ENCODE peak calls at places on chromosomes 13 and 19, in five cellular contexts. F, U, L, P and A are unnamed samples.

GRCh38 chr13:81762449-81762848 is 1421.5 kb upstream of the SPRY2 start:
- DNase-seq in U (no peak), L (no peak), F (no peak), P (no peak), A (no peak)

GRCh38 chr13:103638706-103639105 is 572.5 kb upstream of the SLC10A2 start:
- DNase-seq in F (no peak), L (no peak), U (no peak), P (no peak), A (no peak)

GRCh38 chr19:6087074-6087506 is 23.2 kb downstream of the RFX2 start:
- DNase-seq in P (no peak), L (no peak), F (no peak), U (no peak), A (no peak)

GRCh38 chr13:45200701-45201230 is at the start of gene KCTD4:
- DNase-seq in L (no peak), F (no peak), U (no peak), P (no peak), A (no peak)

GRCh38 chr13:96297360-96297759 is 207.5 kb downstream of the HS6ST3 start:
- DNase-seq in U (no peak), L (no peak), F (no peak), P (no peak), A (no peak)

GRCh38 chr13:106083620-106084350 is 451.7 kb downstream of the EFNB2 start:
- DNase-seq in L (no peak), U (no peak), F (no peak), P (no peak), A (no peak)

GRCh38 chr19:5785423-5785822 is 877 bp upstream of the PRR22 start:
- DNase-seq in U (no peak), L (no peak), F (no peak), P (no peak), A (no peak)

GRCh38 chr13:41465215-41465907 is 8.0 kb downstream of the RGCC start:
- DNase-seq in U (peak), F (peak), P (peak), L (peak), A (peak)

GRCh38 chr13:98738213-98738612 is 14.3 kb downstream of the SLC15A1 start:
- DNase-seq in F (no peak), U (no peak), P (no peak), L (no peak), A (no peak)

GRCh38 chr19:30696514-30696913 is 324.3 kb downstream of the ZNF536 start:
- DNase-seq in L (no peak), U (no peak), F (no peak), P (no peak), A (no peak)

GRCh38 chr13:45747071-45747470 is 45.0 kb downstream of the CBY2 start:
- DNase-seq in U (no peak), P (no peak), L (no peak), F (no peak), A (no peak)

GRCh38 chr19:31908486-31909255 is 436.7 kb upstream of the ZNF507 start:
- DNase-seq in F (no peak), P (no peak), U (no peak), L (no peak), A (no peak)

GRCh38 chr13:47829684-47830083 is 171.4 kb downstream of the SUCLA2 start:
- DNase-seq in U (no peak), L (no peak), P (no peak), F (no peak), A (peak)

GRCh38 chr13:30053904-30054303 is 203.5 kb upstream of the UBL3 start:
- DNase-seq in P (no peak), F (no peak), U (no peak), L (no peak), A (no peak)

GRCh38 chr19:58261968-58262921 is 16.5 kb upstream of the ZNF8 start:
- DNase-seq in F (no peak), U (no peak), L (no peak), P (no peak), A (no peak)

GRCh38 chr19:44685877-44686276 is 13.1 kb upstream of the CEACAM16 start:
- DNase-seq in U (peak), P (no peak), L (no peak), F (no peak), A (no peak)

GRCh38 chr13:114047358-114047881 is 73.5 kb upstream of the C13orf46 start:
- DNase-seq in L (peak), F (no peak), U (no peak), P (no peak), A (no peak)

GRCh38 chr19:15075801-15076200 is 6.2 kb upstream of the OR1I1 start:
- DNase-seq in U (no peak), L (no peak), F (no peak), P (no peak), A (no peak)

GRCh38 chr13:26735677-26736076 is 24.9 kb downstream of the GPR12 start:
- DNase-seq in L (no peak), P (no peak), F (no peak), U (no peak), A (no peak)

GRCh38 chr19:50311723-50312635 is 17.2 kb downstream of the KCNC3 start:
- DNase-seq in P (no peak), U (no peak), L (no peak), F (no peak), A (no peak)

GRCh38 chr13:110337287-110337686 is 30.2 kb downstream of the COL4A2 start:
- DNase-seq in L (no peak), P (no peak), U (no peak), F (no peak), A (no peak)
- H3K4me3 ChIP-seq in L (no peak), P (no peak), U (no peak), F (no peak), A (no peak)

GRCh38 chr13:94761407-94761806 is 49.1 kb upstream of the SOX21 start:
- DNase-seq in P (no peak), L (no peak), F (no peak), U (no peak), A (no peak)

GRCh38 chr13:94764576-94765321 is 52.4 kb upstream of the SOX21 start:
- DNase-seq in F (no peak), L (no peak), U (no peak), P (no peak), A (no peak)

GRCh38 chr13:94765814-94766213 is 53.5 kb upstream of the SOX21 start:
- DNase-seq in P (no peak), L (no peak), U (no peak), F (no peak), A (no peak)
- H3K4me3 ChIP-seq in P (no peak), L (no peak), U (no peak), F (no peak), A (no peak)

GRCh38 chr13:93361703-93362102 is 135.1 kb downstream of the GPC6 start:
- DNase-seq in P (no peak), U (no peak), L (no peak), F (no peak), A (no peak)
- H3K4me3 ChIP-seq in P (no peak), U (no peak), L (no peak), F (no peak), A (no peak)

DNA sequence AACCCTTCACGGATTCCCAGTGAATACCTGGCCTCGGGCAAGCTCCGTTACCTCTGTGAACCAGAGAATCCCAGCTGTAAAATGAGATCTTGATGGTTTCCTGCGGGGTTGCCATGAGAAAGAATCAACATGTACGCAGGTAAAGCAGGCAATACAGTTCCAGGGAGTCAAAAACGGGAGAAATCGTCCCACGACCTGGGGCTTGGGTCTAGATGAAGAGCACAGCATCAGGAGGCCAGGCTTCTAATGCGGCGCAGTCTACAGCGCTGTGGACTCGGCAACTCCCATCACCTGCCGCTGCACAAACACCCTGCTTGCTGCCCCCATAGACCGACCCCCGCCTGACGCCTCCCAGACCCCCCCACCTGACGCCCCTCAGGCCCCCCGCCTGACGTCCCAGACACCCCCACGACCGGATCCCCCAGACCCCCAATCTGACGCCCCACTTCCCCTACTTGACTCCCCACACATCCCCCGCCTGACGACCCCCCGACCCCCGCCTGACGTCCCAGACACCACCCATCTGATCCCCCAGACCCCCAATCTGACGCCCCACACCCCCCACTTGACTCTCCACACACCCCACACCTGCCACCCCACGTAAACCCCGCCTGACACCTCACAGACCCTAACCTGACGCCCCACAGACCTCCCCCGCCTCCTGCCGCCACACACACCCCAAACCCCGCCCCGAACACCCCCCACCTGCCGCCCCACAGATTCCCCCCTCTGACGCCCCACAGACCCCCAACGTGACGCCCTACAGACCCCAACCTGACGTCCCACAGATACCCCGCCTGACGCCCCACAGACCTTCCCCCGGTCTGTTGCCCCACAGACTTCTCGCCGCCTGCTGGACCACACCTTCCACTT is 589 bp downstream of the LIG4 start:
- DNase-seq in U (no peak), F (no peak), P (no peak), L (no peak), A (no peak)
- H3K4me3 ChIP-seq in U (peak), F (peak), P (peak), L (peak), A (peak)

DNA sequence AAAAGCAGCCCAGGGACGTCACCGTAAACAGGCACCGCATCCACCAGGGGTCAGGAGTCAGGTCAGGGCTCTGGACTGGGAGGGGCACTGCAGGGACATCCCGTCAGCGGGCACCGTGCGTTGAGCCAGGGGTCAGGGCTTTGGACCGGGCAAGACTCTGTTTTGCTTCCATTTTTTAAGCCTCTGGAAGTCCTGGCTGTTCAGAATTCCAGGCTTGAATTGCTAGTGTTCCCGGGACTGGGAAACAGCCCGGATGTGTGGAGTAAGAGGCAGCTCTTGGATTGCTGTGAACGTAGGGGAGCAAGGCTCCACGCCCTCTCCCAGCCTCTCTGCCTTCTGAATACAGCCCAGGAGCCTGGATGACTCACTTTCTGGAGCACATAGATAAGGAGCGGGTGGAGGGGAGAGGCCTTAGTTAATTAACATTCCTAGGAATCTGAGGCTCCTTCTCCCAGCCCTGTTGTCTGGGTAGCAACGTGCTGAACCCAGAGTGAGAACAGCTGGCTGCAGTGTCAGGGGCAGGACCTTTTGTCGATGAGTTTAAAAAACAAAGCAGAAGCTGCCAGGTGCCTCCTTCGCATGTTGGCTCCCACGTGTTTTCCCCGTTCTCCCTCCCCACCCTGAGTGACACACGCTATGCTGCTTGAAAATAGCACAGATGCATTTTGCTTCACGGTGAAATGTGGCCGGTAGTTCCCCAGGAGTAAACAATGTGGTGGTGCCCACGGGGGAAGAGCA is 21.9 kb downstream of the ATP11A start:
- DNase-seq in U (peak), L (peak), P (peak), F (peak), A (peak)
- H3K4me3 ChIP-seq in U (peak), L (peak), P (peak), F (peak), A (peak)

GRCh38 chr19:29113838-29114237 is 99.1 kb downstream of the UQCRFS1 start:
- DNase-seq in L (no peak), P (no peak), F (no peak), U (no peak), A (no peak)

GRCh38 chr19:29118384-29118783 is 94.6 kb downstream of the UQCRFS1 start:
- DNase-seq in F (no peak), L (no peak), U (no peak), P (no peak), A (no peak)

GRCh38 chr19:29117926-29118325 is 95.0 kb downstream of the UQCRFS1 start:
- DNase-seq in L (no peak), F (no peak), U (no peak), P (no peak), A (no peak)

GRCh38 chr19:29111581-29111980 is 101.4 kb downstream of the UQCRFS1 start:
- DNase-seq in L (no peak), F (no peak), U (no peak), P (no peak), A (no peak)

DNA sequence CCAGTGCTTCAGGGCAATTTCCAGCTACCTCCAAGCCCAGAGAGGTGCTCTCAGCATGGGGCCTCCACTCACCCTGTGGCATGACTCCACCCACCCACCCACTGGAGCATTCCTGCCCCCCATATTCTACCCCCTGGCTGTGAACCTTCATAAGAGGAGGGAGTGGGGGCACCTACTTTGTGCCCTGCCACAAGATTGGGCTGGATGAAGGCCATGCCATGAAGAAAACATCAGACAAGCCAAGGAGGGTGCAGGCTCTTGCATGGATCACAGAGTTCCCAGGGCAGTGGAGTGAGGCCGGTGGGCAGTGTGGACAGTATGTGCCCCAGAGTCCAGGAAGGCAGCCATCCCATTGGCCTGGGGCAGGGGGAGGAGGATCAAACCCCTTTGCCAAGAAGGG is 97.8 kb downstream of the UQCRFS1 start:
- DNase-seq in U (no peak), F (no peak), P (no peak), L (no peak), A (no peak)
- H3K4me3 ChIP-seq in U (no peak), F (no peak), P (no peak), L (no peak), A (no peak)

GRCh38 chr19:36256853-36257511 is 42.1 kb downstream of the ZNF146 start:
- DNase-seq in F (no peak), P (no peak), U (no peak), L (no peak), A (no peak)
- H3K4me3 ChIP-seq in F (peak), P (peak), U (peak), L (peak), A (peak)

DNA sequence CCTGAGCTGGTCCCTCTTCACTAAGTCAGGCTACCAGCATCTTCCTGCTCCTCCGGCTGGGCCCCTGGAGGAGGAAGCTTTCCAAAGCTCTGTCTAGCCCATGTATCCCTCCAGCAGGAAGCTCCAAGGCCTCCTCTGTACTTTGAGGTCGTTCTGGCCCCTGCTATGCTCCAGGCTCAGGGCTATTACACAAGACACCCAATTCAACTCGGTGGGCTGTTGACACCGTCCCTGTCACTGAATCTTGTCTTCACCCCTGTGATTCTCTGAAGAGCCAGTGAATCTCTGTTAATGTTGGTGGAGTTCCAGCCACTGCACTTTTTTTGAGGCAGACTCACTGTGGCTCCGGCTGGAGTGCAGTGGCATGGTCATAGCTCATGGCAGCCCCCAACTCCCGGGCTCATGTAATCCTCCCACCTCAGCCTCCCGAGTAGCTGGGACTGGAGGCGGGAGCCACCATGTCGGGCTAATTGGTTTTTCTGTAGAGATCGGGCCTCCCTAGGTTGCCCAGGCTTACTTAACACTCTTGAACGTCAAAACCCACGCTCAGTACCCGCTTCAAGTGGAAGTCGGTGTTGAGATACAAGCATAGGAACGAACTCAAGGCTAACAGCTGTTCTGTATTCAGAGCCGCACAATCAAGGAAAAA is 512 bp upstream of the REX1BD start:
- DNase-seq in U (no peak), F (no peak), L (no peak), P (no peak), A (no peak)
- H3K4me3 ChIP-seq in U (peak), F (peak), L (peak), P (peak), A (peak)

GRCh38 chr13:49690990-49691886 is at the start of gene EBPL:
- DNase-seq in L (peak), F (peak), U (no peak), P (peak), A (peak)

GRCh38 chr13:49694446-49694845 is 3.2 kb upstream of the EBPL start:
- DNase-seq in U (no peak), P (no peak), L (no peak), F (no peak), A (no peak)

GRCh38 chr13:49693877-49694276 is 2.6 kb upstream of the EBPL start:
- DNase-seq in F (no peak), U (no peak), P (no peak), L (no peak), A (no peak)

GRCh38 chr13:49690133-49690989 is 925 bp downstream of the EBPL start:
- DNase-seq in U (no peak), F (peak), P (peak), L (no peak), A (no peak)

DNA sequence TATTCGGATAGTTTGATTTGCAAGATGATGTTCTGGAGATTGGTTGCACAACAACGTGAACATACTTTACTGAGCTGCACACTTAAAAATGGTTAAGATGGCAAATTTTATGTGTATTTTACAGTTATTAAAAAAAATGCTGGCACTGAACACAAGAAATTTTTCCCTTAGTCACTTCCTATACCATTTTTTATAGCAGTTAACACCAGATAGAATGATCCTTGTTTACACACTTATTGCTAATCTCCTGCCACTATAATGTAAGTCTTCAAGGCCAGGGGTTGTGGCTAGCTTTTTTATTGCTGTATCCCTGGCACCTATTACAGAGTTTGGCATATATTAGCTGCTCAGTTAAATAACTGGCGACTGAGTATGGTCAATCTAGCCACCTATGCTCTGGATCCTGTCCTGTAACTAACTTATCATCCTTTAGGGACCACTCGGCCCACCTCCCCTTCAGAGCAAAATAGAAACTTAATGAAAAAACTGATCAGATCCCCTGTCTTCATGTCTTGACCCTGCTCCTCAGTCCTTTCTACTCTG is 2.0 kb upstream of the EBPL start:
- DNase-seq in L (no peak), F (no peak), P (no peak), U (no peak), A (no peak)
- H3K4me3 ChIP-seq in L (no peak), F (no peak), P (no peak), U (no peak), A (no peak)